ENCODE peak calls at places on chromosomes 3 and 15, in six cellular contexts. Z is A549, Q is SK-N-SH, P is GM12878, I is tibial nerve, C is H1. J is an unnamed sample.

GRCh38 chr3:80553211-80553610 is 785.4 kb upstream of the ROBO1 start:
- DNase-seq in C (no peak), P (no peak), Z (peak), I (no peak), Q (no peak), J (no peak)

GRCh38 chr15:88648357-88649214 is 9.8 kb downstream of the ISG20 start:
- DNase-seq in P (no peak), Z (no peak), Q (peak), I (peak), C (peak), J (no peak)

GRCh38 chr3:65268411-65268810 is 580.6 kb upstream of the ADAMTS9 start:
- DNase-seq in C (no peak), Z (no peak), I (no peak), P (no peak), Q (no peak), J (no peak)

GRCh38 chr3:128781164-128781563 is 55.2 kb downstream of the RAB7A start:
- DNase-seq in Z (no peak), P (no peak), Q (no peak), C (no peak), I (no peak), J (no peak)

GRCh38 chr15:88742161-88742560 is 61.1 kb upstream of the ACAN start:
- DNase-seq in C (peak), Z (no peak), Q (no peak), P (no peak), I (no peak), J (no peak)

GRCh38 chr15:76986743-76987142 is 8.2 kb upstream of the PSTPIP1 start:
- DNase-seq in C (no peak), P (no peak), Q (no peak), I (no peak), Z (no peak), J (no peak)

GRCh38 chr3:141680620-141681389 is 57.3 kb upstream of the RNF7 start:
- DNase-seq in Q (peak), I (no peak), P (no peak), C (no peak), Z (no peak), J (no peak)

GRCh38 chr3:171286580-171287249 is 173.5 kb downstream of the TNIK start:
- DNase-seq in I (no peak), P (peak), C (no peak), Z (no peak), Q (no peak), J (no peak)

GRCh38 chr15:98401029-98401428 is 247.3 kb upstream of the IGF1R start:
- DNase-seq in Z (no peak), P (no peak), C (no peak), Q (no peak), I (peak), J (no peak)

GRCh38 chr15:94972314-94972713 is 741.0 kb downstream of the MCTP2 start:
- DNase-seq in I (no peak), Z (no peak), Q (no peak), C (no peak), P (no peak), J (no peak)

GRCh38 chr15:98727115-98728040 is 79.0 kb downstream of the IGF1R start:
- DNase-seq in P (no peak), C (peak), Z (peak), Q (peak), I (peak), J (peak)

GRCh38 chr3:177378168-177378567 is 180.9 kb upstream of the TBL1XR1 start:
- DNase-seq in P (peak), C (no peak), Q (no peak), I (no peak), Z (no peak), J (no peak)

GRCh38 chr3:197793246-197793645 is 2.2 kb downstream of the LRCH3 start:
- DNase-seq in Q (no peak), Z (no peak), I (no peak), P (peak), C (no peak), J (no peak)

GRCh38 chr3:16085884-16086608 is 88.4 kb upstream of the GALNT15 start:
- DNase-seq in P (no peak), C (no peak), I (peak), Q (no peak), Z (no peak), J (peak)

GRCh38 chr3:150130404-150131100 is 159.9 kb upstream of the PFN2 start:
- DNase-seq in C (peak), P (no peak), Z (no peak), Q (no peak), I (no peak), J (no peak)

GRCh38 chr3:79111375-79112052 is 656.3 kb downstream of the ROBO1 start:
- DNase-seq in I (no peak), P (no peak), Q (no peak), C (no peak), Z (no peak), J (no peak)

GRCh38 chr15:50697109-50697797 is 10.7 kb upstream of the TRPM7 start:
- DNase-seq in Q (no peak), P (no peak), Z (no peak), I (no peak), C (no peak), J (no peak)

GRCh38 chr3:78204977-78205376 is 1165.1 kb downstream of the ROBO2 start:
- DNase-seq in Z (no peak), C (no peak), I (no peak), P (no peak), Q (no peak), J (no peak)

GRCh38 chr3:61645148-61645547 is 83.8 kb downstream of the PTPRG start:
- DNase-seq in I (no peak), Q (no peak), P (no peak), C (peak), Z (peak), J (no peak)

GRCh38 chr3:99789322-99789721 is 28.3 kb upstream of the CMSS1 start:
- DNase-seq in I (peak), Z (peak), C (no peak), Q (peak), P (no peak), J (peak)

GRCh38 chr3:32310918-32311839 is 72.7 kb downstream of the CMTM8 start:
- DNase-seq in Q (no peak), I (no peak), C (no peak), P (no peak), Z (no peak), J (no peak)

GRCh38 chr15:90994059-90994416 is 297 bp downstream of the PRC1 start:
- DNase-seq in Q (peak), C (no peak), I (no peak), P (no peak), Z (no peak), J (no peak)

GRCh38 chr15:62228604-62229003 is 63.5 kb upstream of the C2CD4B start:
- DNase-seq in Z (no peak), I (no peak), P (no peak), C (no peak), Q (no peak), J (no peak)

GRCh38 chr15:83813697-83814096 is 159.8 kb downstream of the ADAMTSL3 start:
- DNase-seq in C (no peak), Q (no peak), P (no peak), Z (no peak), I (no peak), J (no peak)

GRCh38 chr3:38397320-38397719 is 50.7 kb downstream of the XYLB start:
- DNase-seq in Z (no peak), I (no peak), P (no peak), Q (no peak), C (peak), J (no peak)

GRCh38 chr3:47418167-47419082 is 37.6 kb downstream of the PTPN23 start:
- DNase-seq in Q (peak), I (no peak), P (no peak), C (no peak), Z (no peak), J (no peak)
- TF ChIP-seq CTCF in Q (peak), I (no peak), P (peak), C (no peak), Z (no peak), J (no peak)

GRCh38 chr3:106185949-106186348 is 317.1 kb upstream of the CBLB start:
- DNase-seq in C (no peak), Q (no peak), Z (no peak), P (no peak), I (no peak), J (no peak)

GRCh38 chr3:106184540-106185457 is 316.0 kb upstream of the CBLB start:
- DNase-seq in C (no peak), Q (no peak), P (peak), I (no peak), Z (no peak), J (no peak)

DNA sequence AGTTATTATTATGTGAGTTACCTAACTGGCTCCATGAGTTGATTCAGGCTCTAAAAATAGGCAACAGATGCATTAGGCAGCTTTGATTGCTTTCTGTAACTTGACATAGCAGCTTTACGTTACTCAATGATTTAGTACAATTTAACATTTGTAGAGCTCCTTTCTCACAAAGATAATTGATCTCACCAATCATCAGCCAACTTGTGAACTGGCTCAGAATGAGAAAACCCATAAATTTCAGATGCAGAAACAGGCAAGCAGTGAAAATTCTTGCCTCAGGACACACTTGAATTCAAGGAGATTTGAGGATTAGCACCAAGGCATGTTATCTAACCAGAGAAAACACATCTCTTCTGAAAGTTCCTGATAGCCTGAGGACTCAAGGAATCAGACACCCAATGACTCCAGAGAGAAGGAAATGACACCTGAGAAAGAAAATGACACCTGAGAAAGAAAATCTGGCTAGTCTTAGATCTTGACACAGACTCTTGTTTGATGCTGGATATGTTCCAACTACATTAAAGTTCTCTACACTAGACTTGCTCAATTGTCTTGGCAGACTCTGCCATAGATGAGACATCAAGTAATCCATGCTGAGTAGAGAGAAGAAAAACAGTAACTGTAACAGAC is 315.1 kb upstream of the CBLB start:
- DNase-seq in P (peak), Q (no peak), I (no peak), C (no peak), Z (peak), J (no peak)
- TF ChIP-seq EP300 in P (no peak), Q (no peak), I (no peak), C (no peak), Z (no peak), J (no peak)

GRCh38 chr3:125587039-125587664 is 8.1 kb downstream of the OSBPL11 start:
- DNase-seq in P (no peak), Q (no peak), C (no peak), Z (no peak), I (no peak), J (no peak)

GRCh38 chr3:125585595-125586223 is 9.6 kb downstream of the OSBPL11 start:
- DNase-seq in P (no peak), Z (peak), Q (peak), C (peak), I (peak), J (peak)

GRCh38 chr3:125582707-125583106 is 12.6 kb downstream of the OSBPL11 start:
- DNase-seq in C (no peak), Q (peak), I (no peak), Z (no peak), P (no peak), J (no peak)
- TF ChIP-seq CTCF in C (no peak), Q (peak), I (no peak), Z (no peak), P (peak), J (no peak)

DNA sequence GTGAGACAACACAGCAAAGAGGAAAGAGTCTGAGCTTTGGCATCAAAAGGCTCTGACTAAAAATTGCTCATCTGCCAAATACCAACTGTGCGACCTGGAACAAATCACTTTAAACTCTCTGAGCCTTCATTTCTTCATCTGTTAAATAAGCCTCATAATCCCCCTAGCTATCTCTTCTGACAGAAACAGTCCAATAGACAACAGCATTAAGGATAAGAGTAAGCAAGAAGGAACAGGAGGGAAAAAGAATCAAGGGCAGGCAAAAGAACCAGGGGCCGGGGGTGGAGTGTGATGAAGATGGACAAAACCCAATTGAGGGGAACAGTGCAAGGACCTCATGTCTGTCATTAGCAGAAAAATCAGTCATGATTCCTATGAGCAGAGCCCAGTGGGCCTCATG is 79.4 kb upstream of the SETMAR start:
- DNase-seq in C (no peak), Z (no peak), I (no peak), P (no peak), Q (no peak), J (no peak)
- TF ChIP-seq EP300 in C (no peak), Z (no peak), I (no peak), P (no peak), Q (no peak), J (no peak)

J was measured in ovary.